ENCODE peak calls at places on chromosomes 11 and 22, in eight cellular contexts. I is aorta; T is CD8-positive, alpha-beta T cell; S is pancreas; B is left lung; P is CD4-positive, CD25-positive, alpha-beta regulatory T cell; F is psoas muscle; R is DND-41. A is an unnamed sample.

GRCh38 chr11:72778535-72779494 is 15.0 kb downstream of the STARD10 start:
- DNase-seq in T (no peak), S (peak; percentile 80), F (no peak), I (no peak), B (no peak), P (no peak), R (no peak), A (no peak)

GRCh38 chr11:78787696-78788095 is 213.0 kb upstream of the NARS2 start:
- DNase-seq in R (no peak), I (no peak), B (no peak), S (no peak), T (no peak), F (no peak), P (no peak), A (no peak)

GRCh38 chr11:12085371-12086251 is 24.8 kb upstream of the MICAL2 start:
- DNase-seq in R (no peak), I (no peak), P (no peak), S (no peak), B (no peak), T (no peak), F (no peak), A (no peak)

GRCh38 chr11:124115782-124116616 is 749 bp downstream of the VWA5A start:
- DNase-seq in R (no peak), I (peak; percentile 74), F (no peak), T (no peak), S (peak; percentile 50), B (peak; percentile 57), P (no peak), A (no peak)

GRCh38 chr11:45904309-45904915 is 2.7 kb downstream of the FREY1 start:
- DNase-seq in P (no peak), F (no peak), I (peak; percentile 65), R (no peak), B (no peak), S (peak; percentile 45), T (no peak), A (no peak)

GRCh38 chr11:95444309-95445202 is 213.6 kb upstream of the SESN3 start:
- DNase-seq in S (no peak), T (no peak), R (no peak), I (no peak), B (no peak), F (no peak), P (no peak), A (no peak)

GRCh38 chr11:35237860-35238715 is 99.1 kb downstream of the CD44 start:
- DNase-seq in F (no peak), I (no peak), T (no peak), S (no peak), P (peak; percentile 23), B (no peak), R (peak; percentile 59), A (no peak)

GRCh38 chr22:21947040-21948014 is 5.3 kb downstream of the PPM1F start:
- DNase-seq in R (no peak), T (no peak), B (no peak), F (no peak), S (no peak), P (no peak), I (no peak), A (no peak)

GRCh38 chr11:11618973-11619435 is 2.8 kb downstream of the GALNT18 start:
- DNase-seq in I (no peak), F (no peak), T (no peak), B (no peak), R (no peak), P (no peak), S (no peak), A (no peak)

GRCh38 chr11:490930-491260 is 16.1 kb downstream of the RNH1 start:
- DNase-seq in P (no peak), I (no peak), R (no peak), B (no peak), T (no peak), F (no peak), S (no peak), A (no peak)

GRCh38 chr11:70885721-70886305 is 366.6 kb downstream of the SHANK2 start:
- DNase-seq in I (no peak), R (no peak), S (no peak), F (no peak), T (no peak), B (no peak), P (no peak), A (no peak)

GRCh38 chr11:66713746-66714480 is 15.1 kb downstream of the SPTBN2 start:
- DNase-seq in S (no peak), F (no peak), T (no peak), P (no peak), I (peak; percentile 15), R (no peak), B (no peak), A (no peak)

GRCh38 chr22:48947636-48948035 is 880.0 kb downstream of the BRD1 start:
- DNase-seq in I (peak; percentile 7), F (no peak), P (no peak), B (no peak), R (no peak), S (no peak), T (no peak), A (no peak)

GRCh38 chr22:41917375-41917905 is 2.6 kb upstream of the SHISA8 start:
- DNase-seq in R (no peak), P (no peak), I (no peak), B (no peak), T (no peak), F (no peak), S (no peak), A (no peak)

GRCh38 chr11:468493-468892 is 18.4 kb downstream of the PTDSS2 start:
- DNase-seq in I (no peak), T (no peak), P (no peak), F (peak; percentile 2), B (no peak), R (no peak), S (no peak), A (no peak)

GRCh38 chr11:2802389-2803185 is 83.0 kb downstream of the CDKN1C start:
- DNase-seq in F (peak; percentile 5), I (peak; percentile 59), R (no peak), S (peak; percentile 6), T (no peak), P (no peak), B (no peak), A (no peak)

GRCh38 chr11:131864205-131864604 is 493.8 kb downstream of the NTM start:
- DNase-seq in P (no peak), B (no peak), I (no peak), T (no peak), S (no peak), R (no peak), F (no peak), A (no peak)

DNA sequence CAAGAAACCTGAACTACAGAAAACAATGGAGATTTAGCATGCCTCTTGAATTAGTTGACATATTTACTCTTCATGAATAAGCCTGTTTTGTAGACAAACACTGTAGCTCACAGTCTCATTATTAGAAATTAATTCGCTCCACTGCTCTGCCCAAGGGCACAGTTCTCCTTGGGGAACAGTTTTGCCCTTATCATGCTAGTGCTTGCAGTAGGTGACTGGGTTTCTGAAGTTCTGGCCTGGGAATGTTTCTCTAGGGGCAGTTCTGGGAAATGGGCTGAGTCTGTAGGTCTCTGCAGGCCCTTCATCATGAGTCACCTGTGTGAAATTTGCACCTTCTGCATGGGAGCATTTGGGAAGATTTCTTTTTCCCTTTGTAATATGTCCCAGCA is 217.3 kb upstream of the PLET1 start:
- DNase-seq in B (no peak), F (no peak), I (no peak), S (no peak), T (no peak), R (no peak), P (no peak), A (no peak)
- H3K27ac ChIP-seq in B (no peak overlapping the region), F (no peak overlapping the region), I (no peak overlapping the region), S (no peak overlapping the region), T (no peak overlapping the region), R (no peak overlapping the region), P (no peak overlapping the region), A (no peak overlapping the region)

DNA sequence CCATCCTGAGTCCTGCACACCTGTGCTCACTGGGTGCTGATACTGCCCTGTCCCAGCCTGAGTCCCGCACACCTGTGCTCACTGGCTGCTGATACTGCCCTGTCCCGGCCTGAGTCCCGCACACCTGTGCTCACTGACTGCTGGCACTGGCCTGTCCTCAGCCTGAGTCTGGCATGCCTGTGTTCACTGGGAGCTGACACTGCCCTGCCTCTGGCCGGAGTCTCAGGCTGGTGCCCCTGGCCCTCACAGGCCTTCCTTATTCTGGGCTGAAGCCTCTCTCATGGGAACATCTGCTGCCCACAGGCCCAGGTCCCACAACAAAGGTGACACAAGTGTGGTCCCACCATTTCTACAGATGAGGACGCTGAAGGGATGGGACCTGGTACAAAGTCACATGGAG is 115.1 kb downstream of the MPPED1 start:
- DNase-seq in S (no peak), P (no peak), F (no peak), T (no peak), R (no peak), I (peak; percentile 57), B (peak; percentile 15), A (no peak)
- H3K4me3 ChIP-seq in S (no peak overlapping the region), P (no peak overlapping the region), F (no peak overlapping the region), T (no peak overlapping the region), R (no peak overlapping the region), I (no peak overlapping the region), B (no peak overlapping the region), A (no peak overlapping the region)

DNA sequence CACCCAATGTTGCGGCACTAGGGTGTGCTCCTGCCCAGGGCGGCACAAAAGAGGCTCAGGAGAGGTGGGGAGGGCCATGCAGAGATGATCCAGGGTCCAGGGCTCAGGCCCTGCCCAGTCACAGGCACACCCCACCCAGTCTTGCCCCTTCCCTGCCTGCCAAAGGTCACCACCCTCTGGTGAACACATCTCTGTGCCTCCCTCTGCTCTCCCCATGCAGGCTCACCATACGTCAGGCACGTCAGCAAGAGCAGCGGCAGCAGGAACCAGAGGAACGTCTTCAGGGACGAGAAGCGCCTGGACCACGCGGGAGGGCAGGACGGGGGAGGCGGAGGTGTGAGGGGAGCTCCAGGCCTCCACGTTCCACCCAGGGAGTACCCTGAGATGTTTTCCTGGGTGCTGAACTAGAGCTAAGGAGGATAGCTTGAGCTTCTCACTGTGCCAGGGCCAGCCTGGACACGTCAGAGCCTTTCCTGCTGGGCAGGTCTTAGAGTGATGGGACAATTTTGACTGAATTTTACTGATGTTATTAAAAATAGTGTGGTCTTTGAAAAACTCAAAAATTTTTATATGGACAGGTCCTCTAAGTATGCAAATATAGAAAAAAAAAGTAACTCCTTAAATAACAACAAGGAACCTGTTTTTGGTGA is 7.2 kb downstream of the SUN2 start:
- DNase-seq in S (no peak), T (no peak), R (no peak), P (no peak), B (no peak), F (no peak), I (no peak), A (no peak)
- H3K27ac ChIP-seq in S (no peak overlapping the region), T (peak overlapping the region; percentile 17), R (no peak overlapping the region), P (peak overlapping the region; percentile 14), B (no peak overlapping the region), F (no peak overlapping the region), I (no peak overlapping the region), A (no peak overlapping the region)

GRCh38 chr22:17712441-17712840 is 61.8 kb downstream of the BID start:
- DNase-seq in F (no peak), P (no peak), I (no peak), R (no peak), T (no peak), B (no peak), S (no peak), A (no peak)

GRCh38 chr22:17719911-17720310 is 54.4 kb downstream of the BID start:
- DNase-seq in P (no peak), R (no peak), T (no peak), B (no peak), F (no peak), I (no peak), S (no peak), A (no peak)

GRCh38 chr22:17716529-17716928 is 57.7 kb downstream of the BID start:
- DNase-seq in F (no peak), B (no peak), P (no peak), S (no peak), R (no peak), I (no peak), T (no peak), A (no peak)

GRCh38 chr22:17717708-17718107 is 56.6 kb downstream of the BID start:
- DNase-seq in I (no peak), F (no peak), T (no peak), B (no peak), R (no peak), S (no peak), P (no peak), A (no peak)
- H3K4me3 ChIP-seq in I (no peak overlapping the region), F (no peak overlapping the region), T (no peak overlapping the region), B (no peak overlapping the region), R (no peak overlapping the region), S (no peak overlapping the region), P (no peak overlapping the region), A (no peak overlapping the region)

A was measured in heart right ventricle.